ENCODE peak calls at places on chromosomes 4 and X, in six cellular contexts. One of them, this sample, is unnamed.
A peak's percentile ranks its signal among the peaks of the same experiment; 100 is the strongest.

GRCh38 chr4:70571772-70572171 is 20.3 kb upstream of the AMBN start:
- DNase-seq in K562: no peak
- DNase-seq in SK-N-SH: no peak
- DNase-seq in astrocyte: no peak
- DNase-seq in GM12878: no peak
- DNase-seq in IMR-90: no peak
- DNase-seq in this sample: no peak

GRCh38 chr4:103018391-103019318 is 850 bp downstream of the SLC9B1 start:
- DNase-seq in K562: peak; percentile 15
- DNase-seq in SK-N-SH: peak; percentile 19
- DNase-seq in astrocyte: no peak
- DNase-seq in GM12878: no peak
- DNase-seq in IMR-90: no peak
- DNase-seq in this sample: no peak

GRCh38 chr4:55503164-55503563 is 43.5 kb downstream of the CLOCK start:
- DNase-seq in K562: peak; percentile 13
- DNase-seq in SK-N-SH: no peak
- DNase-seq in astrocyte: peak; percentile 72
- DNase-seq in GM12878: no peak
- DNase-seq in IMR-90: peak; percentile 84
- DNase-seq in this sample: no peak

GRCh38 chr4:123833156-123833555 is 436.6 kb downstream of the SPRY1 start:
- DNase-seq in K562: no peak
- DNase-seq in SK-N-SH: no peak
- DNase-seq in astrocyte: peak; percentile 90
- DNase-seq in GM12878: no peak
- DNase-seq in IMR-90: peak; percentile 91
- DNase-seq in this sample: no peak

GRCh38 chr4:4461850-4462249 is 74.9 kb downstream of the NSG1 start:
- DNase-seq in K562: no peak
- DNase-seq in SK-N-SH: peak; percentile 65
- DNase-seq in astrocyte: no peak
- DNase-seq in GM12878: no peak
- DNase-seq in IMR-90: no peak
- DNase-seq in this sample: no peak

GRCh38 chr4:139559095-139559490 is 3.1 kb upstream of the SETD7 start:
- DNase-seq in K562: no peak
- DNase-seq in SK-N-SH: no peak
- DNase-seq in astrocyte: no peak
- DNase-seq in GM12878: no peak
- DNase-seq in IMR-90: no peak
- DNase-seq in this sample: no peak

GRCh38 chrX:133676344-133677122 is 261.2 kb upstream of the GPC4 start:
- DNase-seq in K562: no peak
- DNase-seq in SK-N-SH: no peak
- DNase-seq in astrocyte: no peak
- DNase-seq in GM12878: no peak
- DNase-seq in IMR-90: no peak
- DNase-seq in this sample: no peak

GRCh38 chr4:71206763-71207162 is 132.1 kb upstream of the SLC4A4 start:
- DNase-seq in K562: no peak
- DNase-seq in SK-N-SH: no peak
- DNase-seq in astrocyte: peak; percentile 92
- DNase-seq in GM12878: no peak
- DNase-seq in IMR-90: peak; percentile 93
- DNase-seq in this sample: no peak

GRCh38 chr4:83618431-83618830 is 82.5 kb downstream of the GPAT3 start:
- DNase-seq in K562: peak; percentile 19
- DNase-seq in SK-N-SH: no peak
- DNase-seq in astrocyte: peak; percentile 83
- DNase-seq in GM12878: no peak
- DNase-seq in IMR-90: peak; percentile 85
- DNase-seq in this sample: no peak

DNA sequence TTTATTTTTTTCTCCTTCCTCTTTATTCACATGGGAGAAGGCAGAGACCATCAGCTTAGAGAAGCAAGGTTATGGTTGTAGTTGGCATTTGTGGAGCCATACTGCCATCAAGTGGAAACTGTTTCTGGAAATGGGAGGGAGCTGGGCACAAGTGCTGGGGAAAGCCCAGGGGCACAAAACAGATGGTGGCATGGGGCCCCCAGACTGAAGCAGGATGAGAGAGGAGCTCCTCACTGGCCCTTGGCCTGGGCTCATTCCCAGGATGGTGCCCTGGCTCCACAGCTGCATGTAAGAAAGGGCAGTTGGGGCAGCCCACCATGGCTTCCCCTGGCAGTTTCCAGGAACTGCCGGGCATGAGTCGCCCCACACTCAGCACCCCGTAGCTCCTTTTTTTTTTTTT is 59.2 kb downstream of the NBDY start:
- DNase-seq in K562: no peak
- DNase-seq in SK-N-SH: no peak
- DNase-seq in astrocyte: no peak
- DNase-seq in GM12878: no peak
- DNase-seq in IMR-90: peak; percentile 26
- DNase-seq in this sample: no peak
- H3K9ac ChIP-seq in K562: no peak overlapping the region
- H3K9ac ChIP-seq in SK-N-SH: no peak overlapping the region
- H3K9ac ChIP-seq in astrocyte: no peak overlapping the region
- H3K9ac ChIP-seq in GM12878: no peak overlapping the region
- H3K9ac ChIP-seq in IMR-90: no peak overlapping the region
- H3K9ac ChIP-seq in this sample: no peak overlapping the region

GRCh38 chr4:7193040-7193958 is 961 bp downstream of the SORCS2 start:
- DNase-seq in K562: no peak
- DNase-seq in SK-N-SH: peak; percentile 68
- DNase-seq in astrocyte: no peak
- DNase-seq in GM12878: no peak
- DNase-seq in IMR-90: no peak
- DNase-seq in this sample: peak; percentile 73

GRCh38 chr4:7195138-7195510 is 2.8 kb downstream of the SORCS2 start:
- DNase-seq in K562: no peak
- DNase-seq in SK-N-SH: peak; percentile 6
- DNase-seq in astrocyte: no peak
- DNase-seq in GM12878: no peak
- DNase-seq in IMR-90: no peak
- DNase-seq in this sample: no peak

GRCh38 chr4:7195546-7196282 is 3.4 kb downstream of the SORCS2 start:
- DNase-seq in K562: no peak
- DNase-seq in SK-N-SH: no peak
- DNase-seq in astrocyte: peak; percentile 81
- DNase-seq in GM12878: no peak
- DNase-seq in IMR-90: no peak
- DNase-seq in this sample: no peak

GRCh38 chr4:7196283-7196651 is 3.9 kb downstream of the SORCS2 start:
- DNase-seq in K562: no peak
- DNase-seq in SK-N-SH: no peak
- DNase-seq in astrocyte: no peak
- DNase-seq in GM12878: no peak
- DNase-seq in IMR-90: no peak
- DNase-seq in this sample: no peak

DNA sequence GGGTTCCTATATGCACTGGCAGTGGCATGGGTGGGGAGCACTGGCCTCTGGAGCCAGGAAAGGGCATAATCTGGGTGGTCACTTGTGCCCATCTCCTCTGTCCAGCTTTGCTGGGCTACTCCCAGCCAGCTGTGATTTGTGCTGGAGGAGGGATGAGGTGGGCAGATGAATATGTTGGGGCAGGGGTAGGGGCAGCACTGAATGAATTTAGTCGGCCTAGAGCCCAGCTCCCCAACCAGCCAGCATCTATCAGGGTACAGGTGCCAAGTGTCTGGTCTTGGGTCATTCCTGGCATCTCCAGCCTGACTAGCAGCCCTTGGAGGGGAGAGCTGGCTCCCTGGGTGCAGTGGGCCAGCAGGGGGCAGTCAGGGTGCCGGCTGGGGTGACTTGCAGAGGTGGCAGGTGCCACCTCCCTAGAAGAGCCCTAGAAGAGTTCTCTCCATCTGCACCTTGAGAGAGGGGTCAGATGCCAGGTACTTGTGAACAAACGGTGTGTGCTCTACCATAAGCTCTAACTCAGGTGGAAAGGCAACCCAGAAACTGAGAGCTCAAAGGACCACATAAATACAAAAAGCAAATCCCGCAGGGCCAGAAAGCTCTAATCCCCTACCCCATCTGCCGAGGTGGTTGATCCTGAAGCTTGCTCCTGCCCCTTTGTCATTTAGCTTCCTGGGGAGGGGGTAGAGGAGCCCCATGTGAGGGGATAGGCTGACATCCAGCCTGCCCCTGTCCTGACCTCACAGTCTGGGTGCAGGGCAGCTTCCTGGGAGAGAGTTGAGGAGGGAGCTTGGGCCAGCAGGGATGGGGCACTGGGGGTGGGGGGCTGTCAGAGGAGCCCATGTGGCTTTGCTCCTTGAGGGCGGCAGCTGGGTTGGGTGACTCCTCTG is 2.2 kb downstream of the SORCS2 start:
- DNase-seq in K562: no peak
- DNase-seq in SK-N-SH: peak; percentile 69
- DNase-seq in astrocyte: no peak
- DNase-seq in GM12878: no peak
- DNase-seq in IMR-90: no peak
- DNase-seq in this sample: peak; percentile 62
- TF ChIP-seq CTCF in K562: peak; percentile 24
- TF ChIP-seq CTCF in SK-N-SH: peak; percentile 65
- TF ChIP-seq CTCF in astrocyte: peak; percentile 35
- TF ChIP-seq CTCF in GM12878: peak; percentile 30
- TF ChIP-seq CTCF in IMR-90: peak; percentile 54
- TF ChIP-seq CTCF in this sample: peak; percentile 58

GRCh38 chrX:40090050-40090804 is 7.5 kb downstream of the BCOR start:
- DNase-seq in K562: peak; percentile 61
- DNase-seq in SK-N-SH: peak; percentile 68
- DNase-seq in astrocyte: no peak
- DNase-seq in GM12878: no peak
- DNase-seq in IMR-90: no peak
- DNase-seq in this sample: peak; percentile 67
- H4K20me1 ChIP-seq in K562: peaks cover 98% of the 10 kb centered on the region
- H4K20me1 ChIP-seq in SK-N-SH: peaks cover 64% of the 10 kb centered on the region
- H4K20me1 ChIP-seq in astrocyte: peaks cover 78% of the 10 kb centered on the region
- H4K20me1 ChIP-seq in GM12878: peaks cover under 1% of the 10 kb centered on the region
- H4K20me1 ChIP-seq in IMR-90: peaks cover 43% of the 10 kb centered on the region
- H4K20me1 ChIP-seq in this sample: peaks cover 100% of the 10 kb centered on the region

GRCh38 chr4:20253799-20254409 is 2.2 kb downstream of the SLIT2 start:
- DNase-seq in K562: no peak
- DNase-seq in SK-N-SH: peak; percentile 67
- DNase-seq in astrocyte: peak; percentile 15
- DNase-seq in GM12878: no peak
- DNase-seq in IMR-90: peak; percentile 30
- DNase-seq in this sample: peak; percentile 48

GRCh38 chr4:20251796-20252655 is at the start of gene SLIT2:
- DNase-seq in K562: peak; percentile 47
- DNase-seq in SK-N-SH: peak; percentile 96
- DNase-seq in astrocyte: peak; percentile 56
- DNase-seq in GM12878: no peak
- DNase-seq in IMR-90: peak; percentile 68
- DNase-seq in this sample: peak; percentile 92

GRCh38 chr4:20251061-20251795 is 477 bp upstream of the SLIT2 start:
- DNase-seq in K562: no peak
- DNase-seq in SK-N-SH: no peak
- DNase-seq in astrocyte: no peak
- DNase-seq in GM12878: no peak
- DNase-seq in IMR-90: peak; percentile 16
- DNase-seq in this sample: no peak

GRCh38 chr4:20253272-20253798 is 1.6 kb downstream of the SLIT2 start:
- DNase-seq in K562: no peak
- DNase-seq in SK-N-SH: no peak
- DNase-seq in astrocyte: no peak
- DNase-seq in GM12878: no peak
- DNase-seq in IMR-90: peak; percentile 15
- DNase-seq in this sample: no peak

GRCh38 chr4:20252656-20253271 is 1.1 kb downstream of the SLIT2 start:
- DNase-seq in K562: no peak
- DNase-seq in SK-N-SH: peak; percentile 55
- DNase-seq in astrocyte: peak; percentile 30
- DNase-seq in GM12878: no peak
- DNase-seq in IMR-90: peak; percentile 39
- DNase-seq in this sample: peak; percentile 64
- H3K9ac ChIP-seq in K562: no peak overlapping the region
- H3K9ac ChIP-seq in SK-N-SH: peak overlapping the region; percentile 74
- H3K9ac ChIP-seq in astrocyte: peak overlapping the region; percentile 77
- H3K9ac ChIP-seq in GM12878: no peak overlapping the region
- H3K9ac ChIP-seq in IMR-90: no peak overlapping the region
- H3K9ac ChIP-seq in this sample: no peak overlapping the region

GRCh38 chrX:10756365-10756915 is 136.1 kb upstream of the MID1 start:
- DNase-seq in K562: no peak
- DNase-seq in SK-N-SH: no peak
- DNase-seq in astrocyte: peak; percentile 93
- DNase-seq in GM12878: no peak
- DNase-seq in IMR-90: peak; percentile 92
- DNase-seq in this sample: no peak
- TF ChIP-seq CTCF in K562: no peak
- TF ChIP-seq CTCF in SK-N-SH: peak; percentile 18
- TF ChIP-seq CTCF in astrocyte: no peak
- TF ChIP-seq CTCF in GM12878: no peak
- TF ChIP-seq CTCF in IMR-90: no peak
- TF ChIP-seq CTCF in this sample: no peak

GRCh38 chrX:102155806-102156179 is at the start of gene BEX5:
- DNase-seq in K562: peak; percentile 18
- DNase-seq in SK-N-SH: peak; percentile 53
- DNase-seq in astrocyte: no peak
- DNase-seq in GM12878: no peak
- DNase-seq in IMR-90: no peak
- DNase-seq in this sample: peak; percentile 54
- H4K20me1 ChIP-seq in K562: no peaks in the 10 kb centered on the region
- H4K20me1 ChIP-seq in SK-N-SH: no peaks in the 10 kb centered on the region
- H4K20me1 ChIP-seq in astrocyte: no peaks in the 10 kb centered on the region
- H4K20me1 ChIP-seq in GM12878: no peaks in the 10 kb centered on the region
- H4K20me1 ChIP-seq in IMR-90: no peaks in the 10 kb centered on the region
- H4K20me1 ChIP-seq in this sample: no peaks in the 10 kb centered on the region

GRCh38 chr4:121696641-121697461 is at the start of gene ANXA5:
- DNase-seq in K562: peak; percentile 91
- DNase-seq in SK-N-SH: peak; percentile 93
- DNase-seq in astrocyte: peak; percentile 76
- DNase-seq in GM12878: no peak
- DNase-seq in IMR-90: peak; percentile 88
- DNase-seq in this sample: peak; percentile 89

GRCh38 chr4:121698119-121698732 is 1.4 kb upstream of the ANXA5 start:
- DNase-seq in K562: no peak
- DNase-seq in SK-N-SH: no peak
- DNase-seq in astrocyte: no peak
- DNase-seq in GM12878: no peak
- DNase-seq in IMR-90: no peak
- DNase-seq in this sample: no peak

GRCh38 chr4:121701263-121701662 is 4.5 kb upstream of the ANXA5 start:
- DNase-seq in K562: no peak
- DNase-seq in SK-N-SH: no peak
- DNase-seq in astrocyte: no peak
- DNase-seq in GM12878: no peak
- DNase-seq in IMR-90: no peak
- DNase-seq in this sample: no peak

GRCh38 chr4:121696140-121696640 is 590 bp downstream of the ANXA5 start:
- DNase-seq in K562: peak; percentile 17
- DNase-seq in SK-N-SH: peak; percentile 26
- DNase-seq in astrocyte: peak; percentile 79
- DNase-seq in GM12878: no peak
- DNase-seq in IMR-90: peak; percentile 85
- DNase-seq in this sample: peak; percentile 44

GRCh38 chr4:121697626-121698025 is 846 bp upstream of the ANXA5 start:
- DNase-seq in K562: no peak
- DNase-seq in SK-N-SH: no peak
- DNase-seq in astrocyte: no peak
- DNase-seq in GM12878: no peak
- DNase-seq in IMR-90: no peak
- DNase-seq in this sample: no peak
- H3K9ac ChIP-seq in K562: peak overlapping the region; percentile 63
- H3K9ac ChIP-seq in SK-N-SH: peak overlapping the region; percentile 84
- H3K9ac ChIP-seq in astrocyte: peak overlapping the region; percentile 100
- H3K9ac ChIP-seq in GM12878: peak overlapping the region; percentile 89
- H3K9ac ChIP-seq in IMR-90: peak overlapping the region; percentile 99
- H3K9ac ChIP-seq in this sample: no peak overlapping the region